ENCODE peak calls at places on chromosomes 1 and 21, in nine cellular contexts. One of them, this sample, is unnamed.

GRCh38 chr1:195794225-195794624 is 814.0 kb downstream of the KCNT2 start:
- DNase-seq in fibroblast of lung: no peak
- DNase-seq in psoas muscle: no peak
- DNase-seq in kidney: no peak
- DNase-seq in uterus: no peak
- DNase-seq in progenitor cell of endocrine pancreas: no peak
- DNase-seq in esophagus squamous epithelium: no peak
- DNase-seq in H9: no peak
- DNase-seq in testis: no peak
- DNase-seq in this sample: no peak

GRCh38 chr1:96596226-96596625 is 125.4 kb upstream of the PTBP2 start:
- DNase-seq in fibroblast of lung: peak
- DNase-seq in psoas muscle: peak
- DNase-seq in kidney: no peak
- DNase-seq in uterus: no peak
- DNase-seq in progenitor cell of endocrine pancreas: no peak
- DNase-seq in esophagus squamous epithelium: no peak
- DNase-seq in H9: peak
- DNase-seq in testis: peak
- DNase-seq in this sample: no peak

GRCh38 chr1:43973981-43974442 is 748 bp upstream of the ATP6V0B start:
- DNase-seq in fibroblast of lung: no peak
- DNase-seq in psoas muscle: no peak
- DNase-seq in kidney: no peak
- DNase-seq in uterus: no peak
- DNase-seq in progenitor cell of endocrine pancreas: no peak
- DNase-seq in esophagus squamous epithelium: no peak
- DNase-seq in H9: no peak
- DNase-seq in testis: no peak
- DNase-seq in this sample: no peak

GRCh38 chr1:80799457-80799856 is 1001.3 kb upstream of the ADGRL2 start:
- DNase-seq in fibroblast of lung: no peak
- DNase-seq in psoas muscle: no peak
- DNase-seq in kidney: no peak
- DNase-seq in uterus: no peak
- DNase-seq in progenitor cell of endocrine pancreas: no peak
- DNase-seq in esophagus squamous epithelium: no peak
- DNase-seq in H9: peak
- DNase-seq in testis: peak
- DNase-seq in this sample: no peak

GRCh38 chr1:228723287-228723686 is 12.0 kb upstream of the RHOU start:
- DNase-seq in fibroblast of lung: no peak
- DNase-seq in psoas muscle: no peak
- DNase-seq in kidney: no peak
- DNase-seq in uterus: no peak
- DNase-seq in progenitor cell of endocrine pancreas: no peak
- DNase-seq in esophagus squamous epithelium: no peak
- DNase-seq in H9: peak
- DNase-seq in testis: no peak
- DNase-seq in this sample: no peak

GRCh38 chr1:221437924-221438323 is 304.0 kb downstream of the DUSP10 start:
- DNase-seq in fibroblast of lung: peak
- DNase-seq in psoas muscle: no peak
- DNase-seq in kidney: no peak
- DNase-seq in uterus: no peak
- DNase-seq in progenitor cell of endocrine pancreas: no peak
- DNase-seq in esophagus squamous epithelium: no peak
- DNase-seq in H9: no peak
- DNase-seq in testis: no peak
- DNase-seq in this sample: no peak

GRCh38 chr1:234771642-234772344 is 161.8 kb upstream of the IRF2BP2 start:
- DNase-seq in fibroblast of lung: no peak
- DNase-seq in psoas muscle: no peak
- DNase-seq in kidney: no peak
- DNase-seq in uterus: no peak
- DNase-seq in progenitor cell of endocrine pancreas: no peak
- DNase-seq in esophagus squamous epithelium: no peak
- DNase-seq in H9: no peak
- DNase-seq in testis: no peak
- DNase-seq in this sample: no peak

GRCh38 chr1:109208431-109208830 is 5.3 kb upstream of the SARS1 start:
- DNase-seq in fibroblast of lung: no peak
- DNase-seq in psoas muscle: no peak
- DNase-seq in kidney: no peak
- DNase-seq in uterus: no peak
- DNase-seq in progenitor cell of endocrine pancreas: no peak
- DNase-seq in esophagus squamous epithelium: no peak
- DNase-seq in H9: no peak
- DNase-seq in testis: no peak
- DNase-seq in this sample: no peak

GRCh38 chr1:167057297-167057688 is 32.9 kb downstream of the GPA33 start:
- DNase-seq in fibroblast of lung: peak
- DNase-seq in psoas muscle: no peak
- DNase-seq in kidney: no peak
- DNase-seq in uterus: no peak
- DNase-seq in progenitor cell of endocrine pancreas: no peak
- DNase-seq in esophagus squamous epithelium: no peak
- DNase-seq in H9: peak
- DNase-seq in testis: peak
- DNase-seq in this sample: no peak

GRCh38 chr21:15192243-15192642 is 127.4 kb upstream of the NRIP1 start:
- DNase-seq in fibroblast of lung: peak
- DNase-seq in psoas muscle: no peak
- DNase-seq in kidney: no peak
- DNase-seq in uterus: peak
- DNase-seq in progenitor cell of endocrine pancreas: no peak
- DNase-seq in esophagus squamous epithelium: no peak
- DNase-seq in H9: no peak
- DNase-seq in testis: no peak
- DNase-seq in this sample: no peak

GRCh38 chr1:154808909-154809262 is 61.2 kb downstream of the KCNN3 start:
- DNase-seq in fibroblast of lung: no peak
- DNase-seq in psoas muscle: peak
- DNase-seq in kidney: no peak
- DNase-seq in uterus: no peak
- DNase-seq in progenitor cell of endocrine pancreas: no peak
- DNase-seq in esophagus squamous epithelium: no peak
- DNase-seq in H9: no peak
- DNase-seq in testis: no peak
- DNase-seq in this sample: no peak

GRCh38 chr1:12065872-12066271 is 2.8 kb downstream of the TNFRSF8 start:
- DNase-seq in fibroblast of lung: no peak
- DNase-seq in psoas muscle: no peak
- DNase-seq in kidney: no peak
- DNase-seq in uterus: no peak
- DNase-seq in progenitor cell of endocrine pancreas: no peak
- DNase-seq in esophagus squamous epithelium: no peak
- DNase-seq in H9: no peak
- DNase-seq in testis: no peak
- DNase-seq in this sample: no peak

GRCh38 chr21:31920275-31920674 is 47.5 kb downstream of the HUNK start:
- DNase-seq in fibroblast of lung: no peak
- DNase-seq in psoas muscle: no peak
- DNase-seq in kidney: no peak
- DNase-seq in uterus: no peak
- DNase-seq in progenitor cell of endocrine pancreas: no peak
- DNase-seq in esophagus squamous epithelium: no peak
- DNase-seq in H9: no peak
- DNase-seq in testis: no peak
- DNase-seq in this sample: no peak

GRCh38 chr1:213759359-213760181 is 228.2 kb upstream of the PROX1 start:
- DNase-seq in fibroblast of lung: no peak
- DNase-seq in psoas muscle: no peak
- DNase-seq in kidney: no peak
- DNase-seq in uterus: no peak
- DNase-seq in progenitor cell of endocrine pancreas: no peak
- DNase-seq in esophagus squamous epithelium: no peak
- DNase-seq in H9: no peak
- DNase-seq in testis: no peak
- DNase-seq in this sample: no peak

GRCh38 chr1:169694304-169694703 is 17.1 kb downstream of the SELL start:
- DNase-seq in fibroblast of lung: no peak
- DNase-seq in psoas muscle: no peak
- DNase-seq in kidney: no peak
- DNase-seq in uterus: no peak
- DNase-seq in progenitor cell of endocrine pancreas: no peak
- DNase-seq in esophagus squamous epithelium: no peak
- DNase-seq in H9: no peak
- DNase-seq in testis: no peak
- DNase-seq in this sample: no peak
- TF ChIP-seq CTCF in fibroblast of lung: no peak
- TF ChIP-seq CTCF in psoas muscle: no peak
- TF ChIP-seq CTCF in kidney: no peak
- TF ChIP-seq CTCF in uterus: no peak
- TF ChIP-seq CTCF in progenitor cell of endocrine pancreas: no peak
- TF ChIP-seq CTCF in esophagus squamous epithelium: no peak
- TF ChIP-seq CTCF in H9: no peak
- TF ChIP-seq CTCF in testis: no peak
- TF ChIP-seq CTCF in this sample: no peak

DNA sequence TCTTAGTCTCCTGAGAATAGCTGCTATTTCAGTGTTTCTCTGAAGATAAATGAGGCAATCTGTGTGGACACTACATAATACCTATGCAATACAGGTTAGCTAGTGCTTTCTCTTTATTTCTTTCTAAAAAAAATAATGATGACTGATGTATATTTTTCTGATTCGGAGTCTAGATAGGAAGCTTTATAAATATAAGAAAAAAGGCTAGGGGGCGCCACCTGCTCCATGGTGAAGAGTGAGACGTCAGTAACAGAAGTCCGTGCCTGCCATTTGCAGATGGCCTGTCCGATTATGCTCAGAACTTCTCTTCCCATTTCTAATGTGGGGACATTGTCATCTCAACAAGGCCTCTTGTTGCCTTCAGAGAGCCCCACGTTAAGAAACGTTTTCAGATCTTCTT is 26.4 kb downstream of the QSOX1 start:
- DNase-seq in fibroblast of lung: peak
- DNase-seq in psoas muscle: no peak
- DNase-seq in kidney: no peak
- DNase-seq in uterus: no peak
- DNase-seq in progenitor cell of endocrine pancreas: no peak
- DNase-seq in esophagus squamous epithelium: no peak
- DNase-seq in H9: no peak
- DNase-seq in testis: peak
- DNase-seq in this sample: no peak
- TF ChIP-seq CTCF in fibroblast of lung: peak
- TF ChIP-seq CTCF in psoas muscle: peak
- TF ChIP-seq CTCF in kidney: no peak
- TF ChIP-seq CTCF in uterus: no peak
- TF ChIP-seq CTCF in progenitor cell of endocrine pancreas: peak
- TF ChIP-seq CTCF in esophagus squamous epithelium: no peak
- TF ChIP-seq CTCF in H9: peak
- TF ChIP-seq CTCF in testis: no peak
- TF ChIP-seq CTCF in this sample: no peak

DNA sequence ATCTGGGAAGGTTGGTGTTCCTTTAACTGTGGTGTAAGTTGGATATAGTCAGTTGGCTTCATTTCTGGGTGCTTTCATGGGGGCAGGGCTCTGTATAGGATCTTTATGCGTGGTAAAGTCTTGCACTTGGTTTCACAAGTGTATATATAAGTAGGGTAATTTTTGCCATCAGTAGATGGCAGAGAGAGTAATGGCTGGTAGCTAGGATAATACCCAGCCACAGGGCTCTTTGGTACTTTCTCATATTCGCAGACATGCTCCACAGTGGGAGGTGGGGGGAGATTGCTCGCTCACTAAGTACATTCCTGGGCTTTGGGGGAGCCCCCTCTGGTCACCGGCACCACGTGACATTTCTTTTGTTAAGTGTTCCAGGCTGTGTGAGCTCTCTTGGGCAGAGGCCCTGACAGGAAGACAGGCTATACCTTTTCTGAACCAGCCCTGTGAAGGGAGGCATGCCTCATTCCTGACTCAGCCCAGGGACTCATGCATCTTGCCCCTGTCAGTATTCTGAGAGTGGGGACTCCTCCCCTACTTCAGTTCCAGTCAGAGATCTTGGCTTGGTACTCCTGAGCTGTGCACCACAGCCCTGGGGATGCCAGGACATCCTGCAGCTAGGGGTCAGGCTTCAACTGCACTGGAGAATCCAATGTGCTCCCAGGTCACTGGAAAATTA is 37.6 kb downstream of the FCRL2 start:
- DNase-seq in fibroblast of lung: no peak
- DNase-seq in psoas muscle: no peak
- DNase-seq in kidney: no peak
- DNase-seq in uterus: no peak
- DNase-seq in progenitor cell of endocrine pancreas: no peak
- DNase-seq in esophagus squamous epithelium: no peak
- DNase-seq in H9: peak
- DNase-seq in testis: no peak
- DNase-seq in this sample: no peak
- TF ChIP-seq CTCF in fibroblast of lung: no peak
- TF ChIP-seq CTCF in psoas muscle: no peak
- TF ChIP-seq CTCF in kidney: no peak
- TF ChIP-seq CTCF in uterus: no peak
- TF ChIP-seq CTCF in progenitor cell of endocrine pancreas: no peak
- TF ChIP-seq CTCF in esophagus squamous epithelium: no peak
- TF ChIP-seq CTCF in H9: no peak
- TF ChIP-seq CTCF in testis: no peak
- TF ChIP-seq CTCF in this sample: no peak

GRCh38 chr1:9181990-9182783 is 52.4 kb upstream of the H6PD start:
- DNase-seq in fibroblast of lung: peak
- DNase-seq in psoas muscle: peak
- DNase-seq in kidney: peak
- DNase-seq in uterus: no peak
- DNase-seq in progenitor cell of endocrine pancreas: peak
- DNase-seq in esophagus squamous epithelium: no peak
- DNase-seq in H9: peak
- DNase-seq in testis: peak
- DNase-seq in this sample: no peak
- TF ChIP-seq CTCF in fibroblast of lung: no peak
- TF ChIP-seq CTCF in psoas muscle: no peak
- TF ChIP-seq CTCF in kidney: no peak
- TF ChIP-seq CTCF in uterus: no peak
- TF ChIP-seq CTCF in progenitor cell of endocrine pancreas: peak
- TF ChIP-seq CTCF in esophagus squamous epithelium: no peak
- TF ChIP-seq CTCF in H9: no peak
- TF ChIP-seq CTCF in testis: peak
- TF ChIP-seq CTCF in this sample: no peak

DNA sequence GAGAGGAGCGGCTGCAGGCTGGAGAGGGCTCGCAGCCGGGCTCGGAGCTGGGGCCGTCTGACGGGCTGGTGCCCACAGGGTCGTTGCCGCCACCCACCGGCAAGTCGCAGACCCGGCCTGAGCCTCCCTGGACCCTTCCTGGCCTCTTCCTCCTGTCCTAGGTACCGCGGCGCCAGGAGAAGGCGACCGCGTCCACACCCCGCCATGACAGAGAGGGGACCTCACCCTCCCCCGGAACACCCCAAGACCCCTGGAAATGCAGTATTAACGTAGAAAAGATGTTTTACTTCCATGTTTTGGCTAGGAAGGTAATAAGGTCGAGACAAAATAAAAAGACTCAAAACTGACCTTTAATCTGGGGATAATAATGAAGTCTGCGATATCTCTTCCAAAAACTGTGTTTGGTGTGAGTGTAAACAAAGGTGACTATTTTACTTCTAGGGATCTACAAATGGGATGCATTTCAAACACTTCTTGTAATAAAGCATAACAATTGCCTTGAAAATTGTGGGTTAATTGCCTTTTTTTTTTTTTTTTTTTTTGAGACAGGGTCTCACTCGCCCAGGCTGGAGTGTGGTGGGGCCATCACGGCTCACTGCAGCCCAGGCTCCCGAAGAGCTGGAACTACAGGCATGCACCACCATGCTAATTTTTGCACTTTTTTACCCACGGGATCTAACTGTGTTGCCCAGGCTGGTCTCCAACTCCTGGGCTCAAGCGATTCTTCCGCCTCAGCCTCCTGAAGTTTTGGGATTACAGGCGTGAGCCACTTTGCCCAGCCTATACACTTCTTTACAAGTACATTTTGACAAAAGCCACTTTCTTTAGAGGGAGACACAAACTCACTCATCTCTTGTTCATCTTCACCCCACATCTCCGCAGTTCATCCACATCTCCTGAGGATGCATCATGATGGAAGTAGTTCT is 838 bp upstream of the RSRP1 start:
- DNase-seq in fibroblast of lung: no peak
- DNase-seq in psoas muscle: no peak
- DNase-seq in kidney: no peak
- DNase-seq in uterus: no peak
- DNase-seq in progenitor cell of endocrine pancreas: no peak
- DNase-seq in esophagus squamous epithelium: no peak
- DNase-seq in H9: no peak
- DNase-seq in testis: no peak
- DNase-seq in this sample: no peak
- TF ChIP-seq CTCF in fibroblast of lung: no peak
- TF ChIP-seq CTCF in psoas muscle: no peak
- TF ChIP-seq CTCF in kidney: no peak
- TF ChIP-seq CTCF in uterus: no peak
- TF ChIP-seq CTCF in progenitor cell of endocrine pancreas: peak
- TF ChIP-seq CTCF in esophagus squamous epithelium: no peak
- TF ChIP-seq CTCF in H9: peak
- TF ChIP-seq CTCF in testis: no peak
- TF ChIP-seq CTCF in this sample: no peak

This sample was measured in omental fat pad.